ENCODE peak calls at places on chromosomes 1 and 21, in ten cellular contexts. Y is tibial artery; Q is CD4-positive, alpha-beta memory T cell; N is OCI-LY7; Z is breast epithelium; M is cardiac muscle cell; R is CD8-positive, alpha-beta memory T cell; P is kidney; E is lower lobe of right lung; I is GM12865. B is an unnamed sample.

GRCh38 chr1:160081261-160081936 is at the start of gene KCNJ9:
- DNase-seq in Y (no peak), Q (no peak), N (no peak), Z (no peak), M (peak), R (no peak), P (peak), E (no peak), I (no peak), B (no peak)

GRCh38 chr1:235160395-235160964 is 570 bp downstream of the RBM34 start:
- DNase-seq in Y (no peak), Q (peak), N (peak), Z (no peak), M (peak), R (no peak), P (no peak), E (no peak), I (peak), B (peak)

GRCh38 chr1:88917321-88918025 is 26.1 kb upstream of the GTF2B start:
- DNase-seq in Y (no peak), Q (no peak), N (peak), Z (no peak), M (no peak), R (no peak), P (no peak), E (no peak), I (no peak), B (no peak)

GRCh38 chr1:231172411-231172810 is 10.6 kb downstream of the TRIM67 start:
- DNase-seq in Y (no peak), Q (no peak), N (no peak), Z (no peak), M (no peak), R (no peak), P (no peak), E (no peak), I (no peak), B (no peak)

GRCh38 chr1:166354411-166354810 is 187.6 kb upstream of the FAM78B start:
- DNase-seq in Y (no peak), Q (no peak), N (no peak), Z (no peak), M (no peak), R (no peak), P (no peak), E (no peak), I (no peak), B (no peak)

GRCh38 chr1:201013991-201014815 is 9.3 kb downstream of the KIF21B start:
- DNase-seq in Y (no peak), Q (no peak), N (no peak), Z (no peak), M (no peak), R (no peak), P (peak), E (peak), I (no peak), B (no peak)

GRCh38 chr1:192516776-192517297 is 58.7 kb upstream of the RGS1 start:
- DNase-seq in Y (no peak), Q (peak), N (peak), Z (no peak), M (no peak), R (peak), P (no peak), E (no peak), I (peak), B (no peak)

GRCh38 chr21:44728716-44729115 is 17.3 kb upstream of the TSPEAR start:
- DNase-seq in Y (no peak), Q (no peak), N (no peak), Z (no peak), M (no peak), R (no peak), P (no peak), E (no peak), I (no peak), B (no peak)

GRCh38 chr21:44708866-44709425 is 2.4 kb downstream of the TSPEAR start:
- DNase-seq in Y (no peak), Q (no peak), N (no peak), Z (no peak), M (no peak), R (no peak), P (peak), E (no peak), I (no peak), B (no peak)

GRCh38 chr21:35674272-35674671 is 386.1 kb downstream of the SETD4 start:
- DNase-seq in Y (no peak), Q (no peak), N (no peak), Z (no peak), M (no peak), R (no peak), P (no peak), E (no peak), I (no peak), B (no peak)

GRCh38 chr1:86152887-86153286 is 3.7 kb downstream of the COL24A1 start:
- DNase-seq in Y (no peak), Q (no peak), N (no peak), Z (no peak), M (no peak), R (no peak), P (no peak), E (no peak), I (no peak), B (no peak)

GRCh38 chr1:79568411-79568810 is 561.9 kb upstream of the ADGRL4 start:
- DNase-seq in Y (no peak), Q (no peak), N (no peak), Z (no peak), M (peak), R (no peak), P (no peak), E (no peak), I (no peak), B (no peak)

GRCh38 chr1:74729741-74730478 is 2.9 kb downstream of the CRYZ start:
- DNase-seq in Y (no peak), Q (no peak), N (no peak), Z (no peak), M (peak), R (no peak), P (no peak), E (no peak), I (no peak), B (peak)

GRCh38 chr1:23701996-23702395 is 10.4 kb downstream of the RPL11 start:
- DNase-seq in Y (no peak), Q (no peak), N (no peak), Z (no peak), M (peak), R (no peak), P (no peak), E (no peak), I (no peak), B (no peak)

GRCh38 chr21:35796834-35797233 is 263.5 kb downstream of the SETD4 start:
- DNase-seq in Y (no peak), Q (no peak), N (no peak), Z (no peak), M (peak), R (no peak), P (no peak), E (no peak), I (no peak), B (no peak)

GRCh38 chr1:206748348-206749034 is 22.1 kb upstream of the IL19 start:
- DNase-seq in Y (no peak), Q (no peak), N (no peak), Z (no peak), M (peak), R (no peak), P (no peak), E (no peak), I (no peak), B (no peak)

GRCh38 chr1:207890136-207890738 is 20.7 kb downstream of the CD34 start:
- DNase-seq in Y (peak), Q (no peak), N (no peak), Z (peak), M (peak), R (no peak), P (peak), E (no peak), I (peak), B (peak)

GRCh38 chr21:45037986-45038385 is 36.4 kb upstream of the ADARB1 start:
- DNase-seq in Y (no peak), Q (no peak), N (no peak), Z (no peak), M (no peak), R (no peak), P (no peak), E (no peak), I (no peak), B (no peak)

GRCh38 chr1:70156529-70157120 is 48.8 kb downstream of the LRRC40 start:
- DNase-seq in Y (no peak), Q (no peak), N (no peak), Z (no peak), M (no peak), R (no peak), P (no peak), E (no peak), I (no peak), B (no peak)

GRCh38 chr1:221625026-221625425 is 116.9 kb downstream of the DUSP10 start:
- DNase-seq in Y (no peak), Q (no peak), N (no peak), Z (no peak), M (no peak), R (no peak), P (no peak), E (no peak), I (no peak), B (no peak)

GRCh38 chr1:13784971-13785370 is 85.0 kb downstream of the PRDM2 start:
- DNase-seq in Y (no peak), Q (no peak), N (no peak), Z (no peak), M (no peak), R (no peak), P (no peak), E (no peak), I (no peak), B (no peak)

GRCh38 chr1:224052767-224053166 is 61.1 kb upstream of the FBXO28 start:
- DNase-seq in Y (no peak), Q (no peak), N (no peak), Z (no peak), M (peak), R (no peak), P (no peak), E (no peak), I (no peak), B (no peak)

GRCh38 chr1:238789916-238790667 is 596.3 kb upstream of the CHRM3 start:
- DNase-seq in Y (no peak), Q (no peak), N (no peak), Z (no peak), M (no peak), R (no peak), P (no peak), E (no peak), I (no peak), B (no peak)

GRCh38 chr1:233294991-233295774 is at the start of gene PCNX2:
- DNase-seq in Y (peak), Q (peak), N (peak), Z (no peak), M (peak), R (peak), P (peak), E (peak), I (peak), B (peak)

GRCh38 chr1:209800984-209801834 is 4.7 kb downstream of the IRF6 start:
- DNase-seq in Y (peak), Q (no peak), N (no peak), Z (no peak), M (no peak), R (no peak), P (no peak), E (no peak), I (no peak), B (no peak)

GRCh38 chr1:226679853-226680516 is 59.1 kb downstream of the ITPKB start:
- DNase-seq in Y (peak), Q (peak), N (peak), Z (peak), M (peak), R (peak), P (peak), E (peak), I (peak), B (peak)
- H3K4me3 ChIP-seq in Y (peak), Q (peak), N (peak), Z (peak), M (peak), R (peak), P (peak), E (peak), I (peak), B (peak)

GRCh38 chr21:31874817-31875216 is 2.0 kb downstream of the HUNK start:
- DNase-seq in Y (no peak), Q (no peak), N (no peak), Z (no peak), M (no peak), R (no peak), P (peak), E (no peak), I (no peak), B (no peak)
- H3K4me3 ChIP-seq in Y (no peak), Q (no peak), N (no peak), Z (peak), M (peak), R (no peak), P (peak), E (no peak), I (no peak), B (peak)

DNA sequence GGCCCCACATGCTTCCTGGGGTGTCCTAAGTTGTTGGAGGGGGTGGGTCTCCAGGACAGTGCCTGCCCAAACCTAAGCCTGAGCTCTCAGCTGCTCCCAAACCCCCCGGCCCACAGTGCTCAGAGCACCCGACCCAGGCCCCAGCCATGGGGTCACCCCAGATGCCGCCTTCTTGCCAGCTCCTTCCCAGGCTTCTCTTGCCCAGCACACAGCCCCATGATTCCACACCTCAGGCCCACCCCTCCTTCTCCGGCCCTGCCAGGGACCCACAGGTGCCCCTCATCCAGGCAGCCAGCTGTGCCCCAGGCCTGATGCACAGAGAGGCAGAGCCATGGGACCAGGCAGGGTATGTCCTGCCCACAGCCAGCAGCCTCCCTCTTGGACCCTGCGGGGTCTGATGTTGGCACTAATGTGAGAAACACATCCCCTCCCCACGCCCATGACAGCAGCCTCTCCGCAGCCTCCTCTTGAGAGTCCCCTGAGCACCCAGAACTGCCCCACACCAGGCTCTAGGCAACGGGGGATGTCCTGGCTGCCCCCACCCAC is 4.9 kb downstream of the WNT9A start:
- DNase-seq in Y (no peak), Q (no peak), N (no peak), Z (no peak), M (no peak), R (no peak), P (peak), E (no peak), I (no peak), B (no peak)
- H3K4me3 ChIP-seq in Y (no peak), Q (no peak), N (no peak), Z (no peak), M (no peak), R (no peak), P (no peak), E (no peak), I (no peak), B (no peak)

GRCh38 chr1:171252482-171252881 is 4.2 kb downstream of the FMO1 start:
- DNase-seq in Y (no peak), Q (no peak), N (peak), Z (no peak), M (no peak), R (no peak), P (no peak), E (no peak), I (peak), B (no peak)

GRCh38 chr1:171250263-171250662 is 2.0 kb downstream of the FMO1 start:
- DNase-seq in Y (no peak), Q (no peak), N (peak), Z (no peak), M (no peak), R (no peak), P (no peak), E (no peak), I (no peak), B (no peak)

GRCh38 chr1:171251741-171252300 is 3.5 kb downstream of the FMO1 start:
- DNase-seq in Y (no peak), Q (no peak), N (peak), Z (no peak), M (peak), R (no peak), P (peak), E (no peak), I (peak), B (no peak)

GRCh38 chr1:171248309-171248708 is at the start of gene FMO1:
- DNase-seq in Y (no peak), Q (no peak), N (no peak), Z (no peak), M (no peak), R (no peak), P (no peak), E (no peak), I (no peak), B (no peak)

GRCh38 chr1:171251042-171251740 is 2.9 kb downstream of the FMO1 start:
- DNase-seq in Y (no peak), Q (no peak), N (peak), Z (no peak), M (peak), R (no peak), P (no peak), E (no peak), I (peak), B (no peak)
- H3K4me3 ChIP-seq in Y (peak), Q (peak), N (peak), Z (peak), M (peak), R (peak), P (peak), E (peak), I (peak), B (peak)

GRCh38 chr1:188065917-188066316 is 1237.2 kb downstream of the PLA2G4A start:
- DNase-seq in Y (no peak), Q (no peak), N (no peak), Z (no peak), M (no peak), R (no peak), P (no peak), E (no peak), I (no peak), B (no peak)
- H3K4me3 ChIP-seq in Y (no peak), Q (no peak), N (no peak), Z (no peak), M (no peak), R (no peak), P (no peak), E (no peak), I (no peak), B (no peak)

GRCh38 chr1:109912214-109912861 is 1.7 kb downstream of the CSF1 start:
- DNase-seq in Y (no peak), Q (no peak), N (no peak), Z (no peak), M (no peak), R (no peak), P (no peak), E (no peak), I (no peak), B (no peak)
- H3K4me3 ChIP-seq in Y (peak), Q (peak), N (no peak), Z (peak), M (no peak), R (no peak), P (peak), E (peak), I (peak), B (peak)

DNA sequence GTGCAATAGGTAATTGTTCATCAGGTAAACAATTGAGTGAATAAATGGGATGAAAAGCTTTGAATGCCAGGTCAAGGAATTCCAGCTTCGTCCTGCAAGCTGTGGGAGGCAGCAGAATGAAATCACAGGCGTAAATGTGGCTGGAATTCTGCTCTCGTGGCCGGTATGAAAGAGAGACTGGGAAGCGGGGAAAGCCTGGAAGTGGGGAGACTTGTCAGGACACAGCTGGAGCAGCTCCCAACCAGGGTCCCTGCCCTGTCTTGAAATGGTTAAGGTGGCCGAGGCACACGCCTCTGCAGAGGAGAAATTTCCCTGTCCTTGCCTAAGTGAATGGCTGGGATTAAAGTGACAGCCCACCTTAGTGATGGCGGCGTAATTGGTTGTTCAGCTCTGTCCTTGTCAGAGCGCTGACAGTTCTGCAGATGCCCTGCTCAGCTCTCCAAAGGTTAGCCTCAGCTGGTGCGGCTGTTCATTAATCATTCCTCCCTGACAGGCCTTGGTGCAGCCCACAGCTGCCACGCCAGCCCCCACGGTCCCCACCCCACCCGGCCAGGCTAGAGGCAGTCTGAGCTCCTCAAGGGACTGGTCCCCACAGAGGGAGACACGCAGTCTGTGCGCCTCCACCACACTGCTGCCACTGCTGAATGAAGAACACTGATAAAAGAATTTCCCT is 398.3 kb upstream of the POU3F1 start:
- DNase-seq in Y (no peak), Q (no peak), N (no peak), Z (no peak), M (no peak), R (no peak), P (no peak), E (no peak), I (no peak), B (no peak)
- H3K4me3 ChIP-seq in Y (no peak), Q (no peak), N (no peak), Z (no peak), M (no peak), R (no peak), P (no peak), E (no peak), I (no peak), B (no peak)

GRCh38 chr1:183882328-183883167 is 77.6 kb downstream of the RGL1 start:
- DNase-seq in Y (no peak), Q (no peak), N (no peak), Z (no peak), M (no peak), R (no peak), P (no peak), E (no peak), I (no peak), B (no peak)

GRCh38 chr1:183885142-183885735 is 80.3 kb downstream of the RGL1 start:
- DNase-seq in Y (no peak), Q (no peak), N (peak), Z (no peak), M (peak), R (no peak), P (no peak), E (no peak), I (peak), B (no peak)

GRCh38 chr1:183884512-183884911 is 79.6 kb downstream of the RGL1 start:
- DNase-seq in Y (no peak), Q (no peak), N (no peak), Z (no peak), M (no peak), R (no peak), P (no peak), E (no peak), I (no peak), B (no peak)

GRCh38 chr1:183881387-183882084 is 76.6 kb downstream of the RGL1 start:
- DNase-seq in Y (no peak), Q (no peak), N (no peak), Z (peak), M (peak), R (no peak), P (peak), E (peak), I (no peak), B (peak)

DNA sequence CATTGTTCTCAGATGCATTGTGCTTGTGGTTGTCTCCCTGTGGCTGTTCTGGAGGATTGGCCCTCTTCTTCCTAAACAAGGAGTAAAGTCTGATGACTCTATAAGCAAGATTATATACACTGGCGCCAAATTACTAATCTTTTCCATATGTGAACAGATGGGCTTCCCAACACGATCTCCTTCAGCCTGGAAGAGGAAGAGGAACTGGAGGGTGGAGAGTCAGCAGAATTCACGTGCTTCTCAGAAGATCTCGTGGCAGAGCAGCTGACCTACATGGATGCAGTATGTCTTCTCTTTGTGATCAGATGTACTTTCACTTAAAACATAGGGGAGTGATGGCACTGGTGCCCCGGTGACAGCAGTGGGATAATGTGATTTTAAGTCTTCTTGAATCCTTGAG is 78.7 kb downstream of the RGL1 start:
- DNase-seq in Y (peak), Q (no peak), N (no peak), Z (no peak), M (no peak), R (no peak), P (no peak), E (no peak), I (no peak), B (no peak)
- H3K4me3 ChIP-seq in Y (no peak), Q (no peak), N (no peak), Z (no peak), M (no peak), R (no peak), P (no peak), E (no peak), I (no peak), B (no peak)

DNA sequence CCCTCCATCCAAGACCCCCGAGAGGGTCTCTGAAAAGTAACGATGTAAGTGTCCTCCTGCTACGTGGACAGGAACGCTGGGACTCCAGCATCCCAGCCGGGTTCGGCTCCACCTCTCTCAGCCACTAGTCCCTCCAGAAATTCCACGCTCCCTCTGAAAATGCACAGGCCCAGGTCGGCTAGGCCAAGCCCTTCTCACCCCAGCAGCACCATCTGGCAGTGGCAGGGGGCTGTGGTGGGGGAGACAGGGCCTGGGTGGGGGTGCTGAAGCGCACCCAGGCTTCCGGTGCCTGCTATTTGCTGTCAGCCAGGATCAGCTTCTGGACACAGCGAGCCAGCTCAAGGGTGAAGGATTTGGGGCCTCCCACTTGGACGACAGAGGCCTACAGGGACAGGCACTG is 73.3 kb downstream of the ARHGEF16 start:
- DNase-seq in Y (no peak), Q (no peak), N (no peak), Z (no peak), M (no peak), R (no peak), P (no peak), E (no peak), I (no peak), B (no peak)
- H3K4me3 ChIP-seq in Y (no peak), Q (no peak), N (no peak), Z (no peak), M (no peak), R (no peak), P (no peak), E (no peak), I (no peak), B (no peak)